ENCODE peak calls at places on chromosomes 3 and 15, in eight cellular contexts. A is cardiac fibroblast, Y is B cell, B is fibroblast of pulmonary artery, P is lower leg skin, O is OCI-LY7, D is GM20000, M is suprapubic skin. W is an unnamed sample.
A peak's percentile ranks its signal among the peaks of the same experiment; 100 is the strongest.

GRCh38 chr3:58323795-58324674 is 8.7 kb upstream of the PXK start:
- DNase-seq in A (no peak), Y (no peak), B (no peak), P (no peak), O (no peak), D (no peak), M (no peak), W (no peak)

GRCh38 chr3:119628390-119628789 is 30.7 kb downstream of the PLA1A start:
- DNase-seq in A (no peak), Y (peak; percentile 55), B (no peak), P (no peak), O (no peak), D (no peak), M (no peak), W (no peak)

GRCh38 chr3:44065311-44065710 is 176.4 kb upstream of the TOPAZ1 start:
- DNase-seq in A (peak; percentile 24), Y (no peak), B (no peak), P (peak; percentile 39), O (no peak), D (no peak), M (no peak), W (no peak)

GRCh38 chr3:7709383-7710082 is 792.1 kb upstream of the LMCD1 start:
- DNase-seq in A (peak; percentile 29), Y (no peak), B (peak; percentile 61), P (no peak), O (no peak), D (no peak), M (no peak), W (no peak)

GRCh38 chr3:54628888-54629368 is 298.9 kb downstream of the LRTM1 start:
- DNase-seq in A (no peak), Y (no peak), B (no peak), P (no peak), O (no peak), D (no peak), M (no peak), W (no peak)

GRCh38 chr3:42264399-42265058 is 1.5 kb downstream of the CCK start:
- DNase-seq in A (peak; percentile 20), Y (peak; percentile 25), B (peak; percentile 13), P (no peak), O (no peak), D (no peak), M (peak; percentile 81), W (no peak)

GRCh38 chr3:4067893-4068292 is 235.3 kb upstream of the SETMAR start:
- DNase-seq in A (no peak), Y (no peak), B (no peak), P (no peak), O (no peak), D (no peak), M (no peak), W (no peak)

GRCh38 chr15:58223432-58223831 is 85.3 kb downstream of the AQP9 start:
- DNase-seq in A (no peak), Y (no peak), B (no peak), P (no peak), O (no peak), D (no peak), M (no peak), W (no peak)

GRCh38 chr15:40443846-40444245 is 3.1 kb downstream of the BAHD1 start:
- DNase-seq in A (no peak), Y (no peak), B (no peak), P (no peak), O (no peak), D (no peak), M (no peak), W (no peak)

GRCh38 chr3:196202516-196202970 is 8.7 kb downstream of the ZDHHC19 start:
- DNase-seq in A (peak; percentile 55), Y (no peak), B (peak; percentile 22), P (no peak), O (no peak), D (peak; percentile 68), M (no peak), W (no peak)

GRCh38 chr15:83462026-83462425 is 14.9 kb downstream of the SH3GL3 start:
- DNase-seq in A (no peak), Y (no peak), B (no peak), P (no peak), O (no peak), D (no peak), M (no peak), W (no peak)

GRCh38 chr3:81419196-81419595 is 342.2 kb downstream of the GBE1 start:
- DNase-seq in A (peak; percentile 47), Y (no peak), B (peak; percentile 59), P (no peak), O (peak; percentile 2), D (peak; percentile 8), M (no peak), W (no peak)

GRCh38 chr15:51093865-51094605 is 671 bp downstream of the TNFAIP8L3 start:
- DNase-seq in A (peak; percentile 66), Y (peak; percentile 45), B (peak; percentile 66), P (peak; percentile 91), O (no peak), D (peak; percentile 69), M (no peak), W (peak; percentile 22)

GRCh38 chr3:150080058-150080730 is 109.5 kb upstream of the PFN2 start:
- DNase-seq in A (peak; percentile 26), Y (no peak), B (no peak), P (no peak), O (no peak), D (no peak), M (no peak), W (no peak)

GRCh38 chr15:36898522-36899126 is 201.7 kb downstream of the MEIS2 start:
- DNase-seq in A (no peak), Y (no peak), B (no peak), P (no peak), O (no peak), D (no peak), M (no peak), W (no peak)

GRCh38 chr15:50145451-50145872 is 26.4 kb upstream of the ATP8B4 start:
- DNase-seq in A (peak; percentile 88), Y (peak; percentile 33), B (peak; percentile 92), P (no peak), O (peak; percentile 60), D (peak; percentile 29), M (no peak), W (no peak)

GRCh38 chr3:16695710-16696109 is 90.5 kb upstream of the DAZL start:
- DNase-seq in A (no peak), Y (no peak), B (no peak), P (no peak), O (no peak), D (no peak), M (no peak), W (no peak)

GRCh38 chr15:60091150-60091549 is 87.0 kb downstream of the FOXB1 start:
- DNase-seq in A (peak; percentile 88), Y (no peak), B (peak; percentile 91), P (no peak), O (no peak), D (no peak), M (no peak), W (no peak)

GRCh38 chr3:42377681-42378080 is 32.7 kb downstream of the LYZL4 start:
- DNase-seq in A (no peak), Y (no peak), B (no peak), P (no peak), O (no peak), D (no peak), M (no peak), W (no peak)

GRCh38 chr15:41965441-41966413 is 6.6 kb downstream of the EHD4 start:
- DNase-seq in A (no peak), Y (no peak), B (no peak), P (peak; percentile 59), O (no peak), D (no peak), M (peak; percentile 77), W (no peak)

GRCh38 chr3:96863129-96863740 is 48.8 kb downstream of the EPHA6 start:
- DNase-seq in A (peak; percentile 36), Y (no peak), B (peak; percentile 46), P (no peak), O (peak; percentile 33), D (peak; percentile 4), M (no peak), W (peak; percentile 41)

GRCh38 chr3:11224870-11225251 is 47.3 kb upstream of the ATG7 start:
- DNase-seq in A (no peak), Y (no peak), B (no peak), P (peak; percentile 69), O (no peak), D (no peak), M (no peak), W (no peak)

GRCh38 chr3:11226042-11226370 is 46.2 kb upstream of the ATG7 start:
- DNase-seq in A (no peak), Y (no peak), B (no peak), P (no peak), O (no peak), D (no peak), M (no peak), W (no peak)

GRCh38 chr3:11220230-11220629 is 52.0 kb upstream of the ATG7 start:
- DNase-seq in A (no peak), Y (no peak), B (no peak), P (peak; percentile 63), O (no peak), D (no peak), M (no peak), W (no peak)

GRCh38 chr3:11224010-11224409 is 48.2 kb upstream of the ATG7 start:
- DNase-seq in A (no peak), Y (no peak), B (no peak), P (no peak), O (no peak), D (no peak), M (no peak), W (no peak)

GRCh38 chr3:11221818-11222217 is 50.4 kb upstream of the ATG7 start:
- DNase-seq in A (peak; percentile 34), Y (no peak), B (peak; percentile 38), P (no peak), O (no peak), D (no peak), M (no peak), W (no peak)
- TF ChIP-seq CTCF in A (peak; percentile 21), Y (no peak), B (peak; percentile 30), P (no peak), O (peak; percentile 28), D (no peak), M (no peak), W (no peak)

GRCh38 chr3:25592510-25592968 is 72.2 kb downstream of the TOP2B start:
- DNase-seq in A (peak; percentile 74), Y (no peak), B (peak; percentile 77), P (no peak), O (peak; percentile 19), D (no peak), M (no peak), W (no peak)
- TF ChIP-seq CTCF in A (peak; percentile 50), Y (no peak), B (peak; percentile 43), P (no peak), O (peak; percentile 19), D (no peak), M (no peak), W (no peak)

DNA sequence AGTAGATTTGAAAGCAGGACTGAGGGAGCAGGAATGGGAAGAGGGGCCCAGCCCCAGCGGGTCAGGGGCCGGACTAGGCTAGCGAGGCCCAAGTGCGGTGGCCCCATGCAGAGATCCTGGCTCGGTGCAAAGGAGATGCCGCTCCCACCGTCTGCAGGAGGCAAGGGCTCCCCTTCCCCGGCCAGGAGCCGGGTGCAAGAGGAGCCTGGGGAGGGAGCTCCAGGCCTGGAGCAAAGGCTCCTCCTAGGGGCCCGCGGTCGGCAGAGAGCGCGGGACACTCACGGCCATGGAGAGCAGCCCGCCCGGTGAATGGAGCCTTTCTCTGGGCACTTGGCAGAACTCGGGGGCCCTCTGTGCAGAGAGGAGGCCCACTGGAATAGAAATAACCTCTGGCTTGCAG is 43.2 kb upstream of the USP3 start:
- DNase-seq in A (no peak), Y (no peak), B (peak; percentile 44), P (no peak), O (no peak), D (no peak), M (no peak), W (peak; percentile 42)
- TF ChIP-seq CTCF in A (peak; percentile 21), Y (no peak), B (peak; percentile 21), P (no peak), O (no peak), D (no peak), M (no peak), W (no peak)

GRCh38 chr3:36591959-36592358 is 172.4 kb downstream of the DCLK3 start:
- DNase-seq in A (peak; percentile 5), Y (no peak), B (peak; percentile 29), P (no peak), O (no peak), D (no peak), M (no peak), W (no peak)
- TF ChIP-seq CTCF in A (peak; percentile 15), Y (no peak), B (no peak), P (no peak), O (no peak), D (no peak), M (no peak), W (no peak)